ENCODE peak calls at places on chromosomes 1 and 21, in four cellular contexts. E is K562, R is GM12878, Q is HL-60. D is an unnamed sample.

GRCh38 chr21:39837861-39838359 is 29.3 kb upstream of the PCP4 start:
- DNase-seq in E (no peak), R (no peak), Q (no peak), D (no peak)

GRCh38 chr1:58929667-58930325 is 145.9 kb upstream of the JUN start:
- DNase-seq in E (peak; percentile 77), R (no peak), Q (no peak), D (no peak)

GRCh38 chr1:171740987-171741871 is 636 bp downstream of the VAMP4 start:
- DNase-seq in E (peak; percentile 84), R (peak; percentile 30), Q (peak; percentile 18), D (peak; percentile 30)

GRCh38 chr1:109768335-109768650 is 4.6 kb upstream of the EPS8L3 start:
- DNase-seq in E (no peak), R (no peak), Q (no peak), D (no peak)

GRCh38 chr1:51569284-51570062 is 47.4 kb upstream of the OSBPL9 start:
- DNase-seq in E (peak; percentile 75), R (peak; percentile 84), Q (no peak), D (no peak)

GRCh38 chr1:31715097-31715872 is 11.5 kb upstream of the COL16A1 start:
- DNase-seq in E (peak; percentile 82), R (no peak), Q (no peak), D (no peak)

GRCh38 chr1:89605692-89606091 is 27.2 kb upstream of the LRRC8C start:
- DNase-seq in E (no peak), R (no peak), Q (no peak), D (no peak)

GRCh38 chr1:183983371-183984105 is 54.0 kb downstream of the COLGALT2 start:
- DNase-seq in E (peak; percentile 27), R (no peak), Q (no peak), D (no peak)

GRCh38 chr1:169753549-169753948 is 19.7 kb upstream of the SELE start:
- DNase-seq in E (no peak), R (no peak), Q (no peak), D (no peak)

GRCh38 chr1:18820791-18821641 is 38.4 kb downstream of the TAS1R2 start:
- DNase-seq in E (peak; percentile 82), R (no peak), Q (peak; percentile 14), D (peak; percentile 84)

GRCh38 chr1:159889821-159890252 is 10.1 kb downstream of the CFAP45 start:
- DNase-seq in E (peak; percentile 65), R (peak; percentile 67), Q (peak; percentile 83), D (peak; percentile 59)

GRCh38 chr1:23619299-23620188 is 60.2 kb upstream of the ID3 start:
- DNase-seq in E (peak; percentile 40), R (no peak), Q (no peak), D (peak; percentile 65)

GRCh38 chr1:147892731-147893214 is 9.8 kb upstream of the GJA8 start:
- DNase-seq in E (peak; percentile 55), R (no peak), Q (no peak), D (no peak)

GRCh38 chr1:44355582-44356305 is 687 bp upstream of the ERI3 start:
- DNase-seq in E (peak; percentile 18), R (no peak), Q (peak; percentile 18), D (no peak)

GRCh38 chr1:41843378-41843777 is 75.3 kb downstream of the HIVEP3 start:
- DNase-seq in E (no peak), R (no peak), Q (no peak), D (no peak)

GRCh38 chr21:37665230-37666024 is 250.8 kb downstream of the KCNJ6 start:
- DNase-seq in E (no peak), R (no peak), Q (no peak), D (no peak)

GRCh38 chr1:94070746-94071318 is 50.1 kb downstream of the ABCA4 start:
- DNase-seq in E (no peak), R (no peak), Q (no peak), D (no peak)

GRCh38 chr1:232462200-232462599 is 167.7 kb downstream of the SIPA1L2 start:
- DNase-seq in E (no peak), R (no peak), Q (no peak), D (no peak)

GRCh38 chr1:44721521-44722361 is 9.2 kb downstream of the RNU5D-1 start:
- DNase-seq in E (peak; percentile 98), R (peak; percentile 99), Q (peak; percentile 97), D (peak; percentile 56)

GRCh38 chr1:108813326-108813725 is 43.6 kb downstream of the AKNAD1 start:
- DNase-seq in E (no peak), R (no peak), Q (no peak), D (no peak)

GRCh38 chr1:30452925-30453324 is 270.5 kb downstream of the MATN1 start:
- DNase-seq in E (no peak), R (no peak), Q (no peak), D (no peak)

GRCh38 chr1:104125226-104125625 is 375.5 kb downstream of the AMY1C start:
- DNase-seq in E (no peak), R (no peak), Q (no peak), D (no peak)

GRCh38 chr1:104125935-104126334 is 376.2 kb downstream of the AMY1C start:
- DNase-seq in E (no peak), R (no peak), Q (no peak), D (no peak)

GRCh38 chr1:104120488-104120887 is 370.8 kb downstream of the AMY1C start:
- DNase-seq in E (no peak), R (no peak), Q (no peak), D (no peak)
- TF ChIP-seq SPI1 in E (no peak), R (no peak), Q (no peak), D (no peak)

GRCh38 chr1:201481761-201482493 is 12.9 kb upstream of the PHLDA3 start:
- DNase-seq in E (peak; percentile 92), R (peak; percentile 41), Q (peak; percentile 47), D (peak; percentile 90)

GRCh38 chr1:201479331-201479730 is 10.3 kb upstream of the PHLDA3 start:
- DNase-seq in E (no peak), R (no peak), Q (no peak), D (no peak)

GRCh38 chr1:201481004-201481380 is 12.0 kb upstream of the PHLDA3 start:
- DNase-seq in E (no peak), R (no peak), Q (no peak), D (no peak)

GRCh38 chr1:201482755-201483154 is 13.8 kb upstream of the PHLDA3 start:
- DNase-seq in E (no peak), R (no peak), Q (no peak), D (no peak)

GRCh38 chr1:201480231-201481003 is 11.4 kb upstream of the PHLDA3 start:
- DNase-seq in E (peak; percentile 94), R (no peak), Q (no peak), D (peak; percentile 71)
- TF ChIP-seq POLR2AphosphoS5 in E (peak; percentile 46), R (no peak), Q (no peak), D (no peak)

GRCh38 chr1:234745844-234746797 is 136.1 kb upstream of the IRF2BP2 start:
- DNase-seq in E (peak; percentile 80), R (no peak), Q (no peak), D (no peak)
- TF ChIP-seq SPI1 in E (no peak), R (no peak), Q (no peak), D (no peak)

GRCh38 chr1:61641171-61641570 is 83.8 kb downstream of the TM2D1 start:
- DNase-seq in E (peak; percentile 31), R (no peak), Q (no peak), D (no peak)

GRCh38 chr1:61639937-61640336 is 85.0 kb downstream of the TM2D1 start:
- DNase-seq in E (no peak), R (no peak), Q (no peak), D (no peak)

GRCh38 chr1:61642475-61643232 is 82.3 kb downstream of the TM2D1 start:
- DNase-seq in E (no peak), R (no peak), Q (no peak), D (no peak)

GRCh38 chr1:61640531-61641125 is 84.3 kb downstream of the TM2D1 start:
- DNase-seq in E (no peak), R (no peak), Q (no peak), D (no peak)

DNA sequence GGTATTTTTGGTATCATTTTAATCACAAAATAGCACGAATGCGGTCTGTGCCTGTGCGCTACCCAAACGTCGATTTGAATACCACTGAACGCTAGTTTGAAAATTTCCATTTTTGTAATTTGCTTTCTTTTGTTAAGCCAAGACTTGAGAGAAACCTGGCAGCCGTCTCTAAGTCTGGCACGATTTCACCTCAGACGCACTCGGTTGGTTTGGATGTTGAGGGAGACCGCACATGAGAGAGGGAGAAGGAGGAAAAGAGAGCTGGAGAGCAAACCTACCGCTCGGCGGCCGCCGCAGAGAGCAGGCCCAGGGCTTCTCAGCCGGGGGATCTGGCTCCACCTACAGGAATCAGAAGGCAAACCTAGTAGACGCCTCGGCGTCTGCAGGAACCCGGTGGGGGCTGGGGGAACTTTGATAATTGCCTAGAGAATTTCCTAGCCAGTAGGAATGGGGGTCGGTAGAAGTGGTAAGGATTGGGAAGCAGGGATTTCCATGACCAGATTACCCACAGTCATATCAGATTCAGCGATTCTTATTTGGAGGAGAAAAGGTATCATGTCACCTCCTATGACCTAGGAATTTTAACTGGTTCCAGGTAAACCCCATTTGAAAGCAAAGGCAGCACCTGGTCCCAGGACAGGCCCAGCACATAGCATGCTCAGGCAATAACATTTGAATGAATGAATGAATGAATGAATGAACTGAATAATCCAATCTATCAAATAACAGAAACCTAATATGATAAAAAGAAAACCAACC is 83.2 kb downstream of the TM2D1 start:
- DNase-seq in E (peak; percentile 79), R (no peak), Q (no peak), D (peak; percentile 40)
- TF ChIP-seq POLR2AphosphoS5 in E (no peak), R (no peak), Q (no peak), D (no peak)

GRCh38 chr1:246052603-246053002 is 454.5 kb downstream of the SMYD3 start:
- DNase-seq in E (no peak), R (no peak), Q (no peak), D (no peak)
- TF ChIP-seq SPI1 in E (no peak), R (no peak), Q (no peak), D (no peak)

GRCh38 chr1:244054924-244055263 is 3.8 kb downstream of the ZBTB18 start:
- DNase-seq in E (no peak), R (no peak), Q (no peak), D (no peak)

GRCh38 chr1:244054247-244054923 is 3.3 kb downstream of the ZBTB18 start:
- DNase-seq in E (no peak), R (no peak), Q (no peak), D (no peak)

GRCh38 chr1:244052011-244052727 is 1.1 kb downstream of the ZBTB18 start:
- DNase-seq in E (no peak), R (no peak), Q (no peak), D (no peak)

GRCh38 chr1:244052728-244053312 is 1.7 kb downstream of the ZBTB18 start:
- DNase-seq in E (no peak), R (no peak), Q (no peak), D (no peak)

GRCh38 chr1:244053831-244054230 is 2.7 kb downstream of the ZBTB18 start:
- DNase-seq in E (no peak), R (no peak), Q (no peak), D (no peak)
- TF ChIP-seq POLR2AphosphoS5 in E (no peak), R (no peak), Q (no peak), D (no peak)

DNA sequence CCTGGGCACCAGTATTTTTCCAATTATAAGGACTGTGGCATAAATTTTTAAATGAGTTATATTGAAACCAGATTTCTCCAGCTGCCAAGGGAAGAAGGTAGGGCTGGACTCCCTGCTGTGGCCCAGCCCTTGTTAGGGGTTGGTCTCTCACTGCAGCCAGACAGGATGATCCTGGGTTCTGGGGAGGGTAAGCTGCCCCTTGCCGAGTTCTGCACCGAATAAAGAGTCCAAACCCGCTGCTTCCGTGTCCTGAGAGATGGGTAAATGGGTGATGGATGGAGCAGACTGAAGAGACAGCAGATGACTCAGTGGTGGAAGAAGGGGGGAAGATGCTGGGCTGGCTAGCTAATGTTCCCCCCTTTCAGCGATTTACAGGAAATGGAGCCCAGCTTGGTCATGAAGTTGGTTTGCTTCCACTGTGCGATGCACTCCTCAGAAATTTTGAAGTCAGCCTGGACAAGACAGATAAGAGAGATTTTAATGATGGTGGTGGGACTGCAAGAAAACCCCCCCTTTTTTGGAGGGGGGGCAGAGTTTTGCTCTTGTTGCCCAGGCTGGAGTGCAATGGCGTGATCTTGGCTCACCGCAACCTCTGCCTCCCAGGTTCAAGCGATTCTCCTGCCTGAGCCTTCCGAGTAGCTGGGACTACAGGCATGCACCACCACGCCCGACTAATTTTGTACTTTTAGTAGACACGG is 41.4 kb downstream of the YARS1 start:
- DNase-seq in E (no peak), R (no peak), Q (no peak), D (no peak)
- TF ChIP-seq SPI1 in E (no peak), R (no peak), Q (no peak), D (no peak)

D was measured in GM12891.